ENCODE peak calls at places on chromosomes 12 and 14, in eight cellular contexts. K, D, R, L, J, Q, Y and E are unnamed samples.

GRCh38 chr12:17661250-17661649 is 428.7 kb downstream of the RERGL start:
- DNase-seq in K (no peak), D (peak; percentile 55), R (no peak), L (no peak), J (no peak), Q (peak; percentile 4), Y (no peak), E (no peak)

GRCh38 chr12:121513464-121514183 is 67.2 kb downstream of the KDM2B start:
- DNase-seq in K (no peak), D (peak; percentile 44), R (no peak), L (no peak), J (no peak), Q (peak; percentile 44), Y (no peak), E (no peak)

GRCh38 chr14:73231874-73232851 is 5.1 kb upstream of the PAPLN start:
- DNase-seq in K (no peak), D (peak; percentile 27), R (no peak), L (no peak), J (no peak), Q (no peak), Y (no peak), E (no peak)

GRCh38 chr14:93533437-93533836 is 102.7 kb downstream of the UNC79 start:
- DNase-seq in K (no peak), D (no peak), R (no peak), L (no peak), J (no peak), Q (no peak), Y (no peak), E (peak; percentile 11)

GRCh38 chr12:43736921-43737440 is 21.6 kb downstream of the PUS7L start:
- DNase-seq in K (no peak), D (no peak), R (peak; percentile 51), L (no peak), J (no peak), Q (no peak), Y (no peak), E (peak; percentile 27)

GRCh38 chr12:76029982-76030377 is 1.6 kb downstream of the PHLDA1 start:
- DNase-seq in K (peak; percentile 19), D (peak; percentile 45), R (peak; percentile 49), L (peak; percentile 38), J (no peak), Q (no peak), Y (no peak), E (no peak)

GRCh38 chr12:52058631-52059324 is 7.5 kb downstream of the NR4A1 start:
- DNase-seq in K (no peak), D (no peak), R (peak; percentile 54), L (no peak), J (peak; percentile 52), Q (no peak), Y (no peak), E (no peak)

GRCh38 chr14:38828183-38828877 is 274.7 kb downstream of the SEC23A start:
- DNase-seq in K (no peak), D (no peak), R (no peak), L (no peak), J (no peak), Q (no peak), Y (no peak), E (no peak)

GRCh38 chr12:88393017-88393767 is 187.1 kb downstream of the KITLG start:
- DNase-seq in K (no peak), D (peak; percentile 55), R (peak; percentile 35), L (no peak), J (no peak), Q (peak; percentile 58), Y (no peak), E (peak; percentile 10)

GRCh38 chr12:43824207-43824775 is 11.6 kb upstream of the TMEM117 start:
- DNase-seq in K (no peak), D (no peak), R (no peak), L (no peak), J (no peak), Q (no peak), Y (no peak), E (no peak)

GRCh38 chr12:110498984-110499706 is 2.8 kb downstream of the VPS29 start:
- DNase-seq in K (no peak), D (peak; percentile 36), R (peak; percentile 13), L (no peak), J (no peak), Q (peak; percentile 34), Y (no peak), E (peak; percentile 37)

GRCh38 chr14:74988131-74988530 is 14.6 kb upstream of the EIF2B2 start:
- DNase-seq in K (no peak), D (peak; percentile 93), R (peak; percentile 75), L (no peak), J (no peak), Q (no peak), Y (no peak), E (peak; percentile 44)

GRCh38 chr14:99802301-99803105 is 9.3 kb downstream of the EML1 start:
- DNase-seq in K (no peak), D (peak; percentile 38), R (peak; percentile 53), L (no peak), J (no peak), Q (no peak), Y (no peak), E (no peak)

DNA sequence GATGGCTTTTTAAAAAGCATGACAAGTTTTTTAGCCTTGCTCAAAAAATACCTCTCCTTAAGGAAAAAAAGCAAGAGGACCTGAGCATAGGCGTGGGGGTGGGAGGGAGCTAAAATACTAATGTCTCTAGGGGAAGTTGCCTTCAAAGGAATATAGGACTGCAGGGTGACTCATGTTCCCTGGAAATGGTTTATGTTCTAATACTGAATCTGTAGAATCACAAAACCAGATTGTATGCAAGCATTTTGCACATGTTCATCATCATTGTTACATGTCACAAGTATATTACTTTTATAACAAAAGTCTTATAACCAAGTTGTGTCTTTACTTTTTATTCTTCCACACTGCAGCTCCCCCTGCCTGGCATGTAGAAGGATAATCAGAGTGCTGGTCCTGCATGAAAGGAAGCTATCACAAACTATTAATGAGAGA is 36.6 kb downstream of the GPR135 start:
- DNase-seq in K (no peak), D (peak; percentile 54), R (peak; percentile 83), L (no peak), J (no peak), Q (no peak), Y (no peak), E (peak; percentile 60)
- H3K27ac ChIP-seq in K (peak overlapping the region; percentile 47), D (no peak overlapping the region), R (no peak overlapping the region), L (no peak overlapping the region), J (peak overlapping the region; percentile 44), Q (no peak overlapping the region), Y (peak overlapping the region; percentile 48), E (no peak overlapping the region)

GRCh38 chr14:77185093-77185465 is 3.5 kb downstream of the TMEM63C start:
- DNase-seq in K (no peak), D (peak; percentile 41), R (no peak), L (no peak), J (no peak), Q (no peak), Y (no peak), E (no peak)

GRCh38 chr14:77186911-77187648 is 5.5 kb downstream of the TMEM63C start:
- DNase-seq in K (peak; percentile 26), D (peak; percentile 65), R (peak; percentile 26), L (peak; percentile 69), J (no peak), Q (no peak), Y (no peak), E (peak; percentile 90)

GRCh38 chr14:77190977-77191376 is 9.4 kb downstream of the TMEM63C start:
- DNase-seq in K (no peak), D (peak; percentile 21), R (no peak), L (no peak), J (no peak), Q (no peak), Y (no peak), E (no peak)

GRCh38 chr14:77187649-77188012 is 6.0 kb downstream of the TMEM63C start:
- DNase-seq in K (no peak), D (no peak), R (no peak), L (no peak), J (no peak), Q (no peak), Y (no peak), E (no peak)

GRCh38 chr14:77189479-77189878 is 7.9 kb downstream of the TMEM63C start:
- DNase-seq in K (no peak), D (no peak), R (no peak), L (no peak), J (no peak), Q (no peak), Y (no peak), E (no peak)
- H3K27ac ChIP-seq in K (no peak overlapping the region), D (no peak overlapping the region), R (no peak overlapping the region), L (no peak overlapping the region), J (no peak overlapping the region), Q (no peak overlapping the region), Y (no peak overlapping the region), E (no peak overlapping the region)

DNA sequence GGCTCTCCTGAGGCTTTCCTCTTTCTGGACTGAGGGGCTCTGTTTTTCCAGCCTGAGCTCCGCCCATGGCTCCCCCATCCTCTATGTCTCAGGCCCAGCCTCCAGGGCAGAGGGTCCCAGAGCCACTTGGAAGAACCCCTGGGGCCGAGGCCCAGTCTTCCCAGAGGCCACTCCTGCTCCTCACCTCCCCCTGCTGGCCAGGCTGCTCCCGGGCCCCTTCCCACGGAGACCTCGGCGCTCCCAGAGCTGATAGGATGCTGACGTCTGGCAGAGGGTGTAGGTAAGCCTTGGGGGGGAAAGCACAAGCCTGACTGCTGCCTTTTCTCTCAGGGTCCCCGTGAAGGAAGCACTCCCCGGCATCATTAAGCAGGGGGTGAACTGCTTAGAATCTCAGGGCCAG is 51.4 kb downstream of the ERH start:
- DNase-seq in K (peak; percentile 34), D (peak; percentile 42), R (no peak), L (no peak), J (peak; percentile 52), Q (peak; percentile 48), Y (no peak), E (no peak)
- H3K27ac ChIP-seq in K (no peak overlapping the region), D (no peak overlapping the region), R (no peak overlapping the region), L (no peak overlapping the region), J (no peak overlapping the region), Q (no peak overlapping the region), Y (no peak overlapping the region), E (no peak overlapping the region)

GRCh38 chr14:95264271-95264973 is 55.3 kb downstream of the CLMN start:
- DNase-seq in K (no peak), D (no peak), R (no peak), L (no peak), J (no peak), Q (no peak), Y (no peak), E (no peak)
- H3K27ac ChIP-seq in K (no peak overlapping the region), D (peak overlapping the region; percentile 82), R (no peak overlapping the region), L (peak overlapping the region; percentile 93), J (no peak overlapping the region), Q (peak overlapping the region; percentile 88), Y (no peak overlapping the region), E (peak overlapping the region; percentile 62)

GRCh38 chr14:88044782-88045446 is 40.0 kb downstream of the GPR65 start:
- DNase-seq in K (no peak), D (peak; percentile 64), R (no peak), L (no peak), J (no peak), Q (no peak), Y (no peak), E (no peak)
- H3K27ac ChIP-seq in K (no peak overlapping the region), D (peak overlapping the region; percentile 98), R (no peak overlapping the region), L (no peak overlapping the region), J (no peak overlapping the region), Q (no peak overlapping the region), Y (no peak overlapping the region), E (no peak overlapping the region)